ENCODE peak calls at places on chromosomes 12 and 14, in six cellular contexts. One of them, this sample, is unnamed.

GRCh38 chr12:56221233-56221756 is 427 bp downstream of the RNF41 start:
- DNase-seq in suprapubic skin: peak; percentile 86
- DNase-seq in tibial nerve: peak; percentile 37
- DNase-seq in adipocyte: peak; percentile 94
- DNase-seq in esophagus squamous epithelium: no peak
- DNase-seq in fibroblast of lung: peak; percentile 76
- DNase-seq in this sample: peak; percentile 87

GRCh38 chr12:47725893-47726292 is 603 bp upstream of the ENDOU start:
- DNase-seq in suprapubic skin: no peak
- DNase-seq in tibial nerve: no peak
- DNase-seq in adipocyte: peak; percentile 89
- DNase-seq in esophagus squamous epithelium: no peak
- DNase-seq in fibroblast of lung: peak; percentile 79
- DNase-seq in this sample: no peak

GRCh38 chr12:88546851-88547250 is 33.4 kb downstream of the KITLG start:
- DNase-seq in suprapubic skin: no peak
- DNase-seq in tibial nerve: no peak
- DNase-seq in adipocyte: peak; percentile 80
- DNase-seq in esophagus squamous epithelium: no peak
- DNase-seq in fibroblast of lung: peak; percentile 72
- DNase-seq in this sample: no peak

GRCh38 chr14:37179896-37180502 is 7.6 kb upstream of the SLC25A21 start:
- DNase-seq in suprapubic skin: no peak
- DNase-seq in tibial nerve: no peak
- DNase-seq in adipocyte: no peak
- DNase-seq in esophagus squamous epithelium: no peak
- DNase-seq in fibroblast of lung: no peak
- DNase-seq in this sample: no peak

GRCh38 chr12:14403711-14404164 is 38.3 kb downstream of the ATF7IP start:
- DNase-seq in suprapubic skin: no peak
- DNase-seq in tibial nerve: no peak
- DNase-seq in adipocyte: peak; percentile 91
- DNase-seq in esophagus squamous epithelium: no peak
- DNase-seq in fibroblast of lung: peak; percentile 92
- DNase-seq in this sample: no peak

GRCh38 chr12:67220065-67220464 is 49.1 kb upstream of the CAND1 start:
- DNase-seq in suprapubic skin: no peak
- DNase-seq in tibial nerve: no peak
- DNase-seq in adipocyte: peak; percentile 4
- DNase-seq in esophagus squamous epithelium: no peak
- DNase-seq in fibroblast of lung: no peak
- DNase-seq in this sample: peak; percentile 39

GRCh38 chr14:30243157-30243556 is 315.5 kb upstream of the PRKD1 start:
- DNase-seq in suprapubic skin: no peak
- DNase-seq in tibial nerve: no peak
- DNase-seq in adipocyte: no peak
- DNase-seq in esophagus squamous epithelium: no peak
- DNase-seq in fibroblast of lung: no peak
- DNase-seq in this sample: no peak

GRCh38 chr14:75446447-75446846 is 18.6 kb downstream of the JDP2 start:
- DNase-seq in suprapubic skin: no peak
- DNase-seq in tibial nerve: no peak
- DNase-seq in adipocyte: no peak
- DNase-seq in esophagus squamous epithelium: no peak
- DNase-seq in fibroblast of lung: no peak
- DNase-seq in this sample: no peak

GRCh38 chr14:69873877-69874780 is 5.1 kb upstream of the SMOC1 start:
- DNase-seq in suprapubic skin: no peak
- DNase-seq in tibial nerve: no peak
- DNase-seq in adipocyte: peak; percentile 3
- DNase-seq in esophagus squamous epithelium: no peak
- DNase-seq in fibroblast of lung: no peak
- DNase-seq in this sample: no peak

GRCh38 chr14:46717211-46717610 is 65.6 kb upstream of the RPL10L start:
- DNase-seq in suprapubic skin: no peak
- DNase-seq in tibial nerve: no peak
- DNase-seq in adipocyte: no peak
- DNase-seq in esophagus squamous epithelium: no peak
- DNase-seq in fibroblast of lung: no peak
- DNase-seq in this sample: peak; percentile 16

GRCh38 chr14:22630486-22630885 is 13.7 kb downstream of the OR6J1 start:
- DNase-seq in suprapubic skin: no peak
- DNase-seq in tibial nerve: no peak
- DNase-seq in adipocyte: no peak
- DNase-seq in esophagus squamous epithelium: no peak
- DNase-seq in fibroblast of lung: peak; percentile 92
- DNase-seq in this sample: no peak

GRCh38 chr12:25397001-25397400 is 146.3 kb upstream of the KRAS start:
- DNase-seq in suprapubic skin: no peak
- DNase-seq in tibial nerve: no peak
- DNase-seq in adipocyte: no peak
- DNase-seq in esophagus squamous epithelium: no peak
- DNase-seq in fibroblast of lung: no peak
- DNase-seq in this sample: peak; percentile 29

GRCh38 chr12:18422849-18423248 is 161.5 kb downstream of the PIK3C2G start:
- DNase-seq in suprapubic skin: no peak
- DNase-seq in tibial nerve: no peak
- DNase-seq in adipocyte: no peak
- DNase-seq in esophagus squamous epithelium: no peak
- DNase-seq in fibroblast of lung: no peak
- DNase-seq in this sample: no peak

GRCh38 chr12:121278450-121279375 is 17.8 kb downstream of the CAMKK2 start:
- DNase-seq in suprapubic skin: no peak
- DNase-seq in tibial nerve: peak; percentile 18
- DNase-seq in adipocyte: no peak
- DNase-seq in esophagus squamous epithelium: no peak
- DNase-seq in fibroblast of lung: peak; percentile 56
- DNase-seq in this sample: no peak

GRCh38 chr14:56555921-56556570 is 23.6 kb upstream of the TMEM260 start:
- DNase-seq in suprapubic skin: no peak
- DNase-seq in tibial nerve: no peak
- DNase-seq in adipocyte: peak; percentile 64
- DNase-seq in esophagus squamous epithelium: no peak
- DNase-seq in fibroblast of lung: peak; percentile 68
- DNase-seq in this sample: peak; percentile 89

GRCh38 chr14:58777541-58777979 is 139.8 kb downstream of the DACT1 start:
- DNase-seq in suprapubic skin: no peak
- DNase-seq in tibial nerve: no peak
- DNase-seq in adipocyte: no peak
- DNase-seq in esophagus squamous epithelium: no peak
- DNase-seq in fibroblast of lung: peak; percentile 68
- DNase-seq in this sample: no peak

GRCh38 chr12:112496493-112496892 is 77.7 kb downstream of the PTPN11 start:
- DNase-seq in suprapubic skin: no peak
- DNase-seq in tibial nerve: no peak
- DNase-seq in adipocyte: no peak
- DNase-seq in esophagus squamous epithelium: no peak
- DNase-seq in fibroblast of lung: no peak
- DNase-seq in this sample: no peak

GRCh38 chr14:42222924-42223471 is 616.3 kb downstream of the LRFN5 start:
- DNase-seq in suprapubic skin: no peak
- DNase-seq in tibial nerve: peak; percentile 25
- DNase-seq in adipocyte: peak; percentile 84
- DNase-seq in esophagus squamous epithelium: no peak
- DNase-seq in fibroblast of lung: peak; percentile 90
- DNase-seq in this sample: no peak

GRCh38 chr12:75099215-75099614 is 110.4 kb downstream of the KCNC2 start:
- DNase-seq in suprapubic skin: no peak
- DNase-seq in tibial nerve: no peak
- DNase-seq in adipocyte: no peak
- DNase-seq in esophagus squamous epithelium: no peak
- DNase-seq in fibroblast of lung: no peak
- DNase-seq in this sample: no peak

GRCh38 chr12:5155866-5156265 is 112.2 kb downstream of the KCNA5 start:
- DNase-seq in suprapubic skin: no peak
- DNase-seq in tibial nerve: no peak
- DNase-seq in adipocyte: no peak
- DNase-seq in esophagus squamous epithelium: no peak
- DNase-seq in fibroblast of lung: no peak
- DNase-seq in this sample: no peak

GRCh38 chr12:102946042-102946441 is 11.4 kb upstream of the ASCL1 start:
- DNase-seq in suprapubic skin: no peak
- DNase-seq in tibial nerve: no peak
- DNase-seq in adipocyte: no peak
- DNase-seq in esophagus squamous epithelium: no peak
- DNase-seq in fibroblast of lung: no peak
- DNase-seq in this sample: no peak

GRCh38 chr14:60656755-60657608 is 7.7 kb upstream of the SIX1 start:
- DNase-seq in suprapubic skin: peak; percentile 60
- DNase-seq in tibial nerve: no peak
- DNase-seq in adipocyte: peak; percentile 86
- DNase-seq in esophagus squamous epithelium: no peak
- DNase-seq in fibroblast of lung: peak; percentile 87
- DNase-seq in this sample: peak; percentile 82

GRCh38 chr14:73776194-73776537 is 62.0 kb upstream of the PNMA1 start:
- DNase-seq in suprapubic skin: no peak
- DNase-seq in tibial nerve: no peak
- DNase-seq in adipocyte: peak; percentile 51
- DNase-seq in esophagus squamous epithelium: no peak
- DNase-seq in fibroblast of lung: no peak
- DNase-seq in this sample: no peak

GRCh38 chr14:105290598-105291356 is 10.0 kb downstream of the BRF1 start:
- DNase-seq in suprapubic skin: no peak
- DNase-seq in tibial nerve: no peak
- DNase-seq in adipocyte: peak; percentile 25
- DNase-seq in esophagus squamous epithelium: no peak
- DNase-seq in fibroblast of lung: no peak
- DNase-seq in this sample: no peak

GRCh38 chr12:107349008-107349747 is 255.8 kb upstream of the CRY1 start:
- DNase-seq in suprapubic skin: peak; percentile 65
- DNase-seq in tibial nerve: peak; percentile 33
- DNase-seq in adipocyte: peak; percentile 44
- DNase-seq in esophagus squamous epithelium: no peak
- DNase-seq in fibroblast of lung: peak; percentile 35
- DNase-seq in this sample: peak; percentile 89

GRCh38 chr14:73943083-73943482 is 6.8 kb downstream of the FAM161B start:
- DNase-seq in suprapubic skin: no peak
- DNase-seq in tibial nerve: peak; percentile 64
- DNase-seq in adipocyte: peak; percentile 90
- DNase-seq in esophagus squamous epithelium: no peak
- DNase-seq in fibroblast of lung: peak; percentile 79
- DNase-seq in this sample: no peak

GRCh38 chr12:69015831-69016230 is 82.9 kb upstream of the CPM start:
- DNase-seq in suprapubic skin: no peak
- DNase-seq in tibial nerve: no peak
- DNase-seq in adipocyte: no peak
- DNase-seq in esophagus squamous epithelium: no peak
- DNase-seq in fibroblast of lung: no peak
- DNase-seq in this sample: no peak

GRCh38 chr12:131153016-131153415 is 199.3 kb downstream of the ADGRD1 start:
- DNase-seq in suprapubic skin: no peak
- DNase-seq in tibial nerve: no peak
- DNase-seq in adipocyte: no peak
- DNase-seq in esophagus squamous epithelium: no peak
- DNase-seq in fibroblast of lung: no peak
- DNase-seq in this sample: no peak

GRCh38 chr12:40248585-40249297 is 23.9 kb downstream of the LRRK2 start:
- DNase-seq in suprapubic skin: no peak
- DNase-seq in tibial nerve: no peak
- DNase-seq in adipocyte: no peak
- DNase-seq in esophagus squamous epithelium: no peak
- DNase-seq in fibroblast of lung: no peak
- DNase-seq in this sample: no peak

GRCh38 chr14:81268016-81268416 is 47.3 kb upstream of the GTF2A1 start:
- DNase-seq in suprapubic skin: no peak
- DNase-seq in tibial nerve: no peak
- DNase-seq in adipocyte: no peak
- DNase-seq in esophagus squamous epithelium: no peak
- DNase-seq in fibroblast of lung: no peak
- DNase-seq in this sample: peak; percentile 93

GRCh38 chr12:50933459-50934124 is 18.8 kb upstream of the HIGD1C start:
- DNase-seq in suprapubic skin: no peak
- DNase-seq in tibial nerve: no peak
- DNase-seq in adipocyte: no peak
- DNase-seq in esophagus squamous epithelium: no peak
- DNase-seq in fibroblast of lung: peak; percentile 28
- DNase-seq in this sample: peak; percentile 72

GRCh38 chr14:72619071-72619710 is 274.7 kb downstream of the DPF3 start:
- DNase-seq in suprapubic skin: no peak
- DNase-seq in tibial nerve: no peak
- DNase-seq in adipocyte: no peak
- DNase-seq in esophagus squamous epithelium: no peak
- DNase-seq in fibroblast of lung: no peak
- DNase-seq in this sample: no peak
- H3K27me3 ChIP-seq in suprapubic skin: no peaks in the 10 kb centered on the region
- H3K27me3 ChIP-seq in tibial nerve: no peaks in the 10 kb centered on the region
- H3K27me3 ChIP-seq in adipocyte: no peaks in the 10 kb centered on the region
- H3K27me3 ChIP-seq in esophagus squamous epithelium: no peaks in the 10 kb centered on the region
- H3K27me3 ChIP-seq in fibroblast of lung: no peaks in the 10 kb centered on the region
- H3K27me3 ChIP-seq in this sample: no peaks in the 10 kb centered on the region

DNA sequence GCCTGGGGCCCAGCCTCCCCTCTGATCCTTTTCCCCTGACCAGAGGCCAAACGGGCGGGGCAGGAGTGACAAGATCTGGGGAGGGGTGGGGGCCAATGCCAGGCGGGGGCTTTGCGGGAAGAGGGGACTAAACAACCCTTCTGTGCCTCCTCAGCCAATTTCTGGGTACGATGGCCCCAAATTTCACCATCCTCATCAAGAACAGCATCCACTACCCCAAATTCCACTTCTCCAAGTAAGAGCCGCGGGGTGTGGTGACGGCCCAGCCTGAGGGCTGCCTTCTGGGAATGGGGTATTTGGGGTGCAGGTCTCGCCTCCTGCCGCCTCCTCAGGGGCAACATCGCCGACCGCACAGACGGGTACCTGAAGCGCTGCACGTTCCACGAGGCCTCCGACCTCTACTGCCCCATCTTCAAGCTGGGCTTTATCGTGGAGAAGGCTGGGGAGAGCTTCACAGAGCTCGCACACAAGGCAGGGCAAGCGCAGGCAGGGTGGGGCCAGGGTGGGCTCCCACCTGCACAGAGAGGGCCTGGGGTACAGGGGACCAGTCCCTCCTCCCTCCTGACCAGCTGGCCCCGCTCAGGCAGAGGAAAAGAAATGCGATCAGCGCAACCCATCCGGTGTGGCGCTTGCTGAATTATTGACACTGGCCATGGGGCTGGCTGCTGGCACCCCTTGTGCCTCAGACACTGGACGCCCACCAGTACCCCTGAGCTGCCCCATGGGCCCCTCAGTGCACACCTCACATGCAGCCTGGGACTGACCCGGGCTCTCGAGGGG is 1.7 kb downstream of the P2RX2 start:
- DNase-seq in suprapubic skin: no peak
- DNase-seq in tibial nerve: no peak
- DNase-seq in adipocyte: no peak
- DNase-seq in esophagus squamous epithelium: no peak
- DNase-seq in fibroblast of lung: no peak
- DNase-seq in this sample: no peak
- H3K27me3 ChIP-seq in suprapubic skin: peaks cover 56% of the 10 kb centered on the region
- H3K27me3 ChIP-seq in tibial nerve: peaks cover 46% of the 10 kb centered on the region
- H3K27me3 ChIP-seq in adipocyte: peaks cover 44% of the 10 kb centered on the region
- H3K27me3 ChIP-seq in esophagus squamous epithelium: peaks cover 4% of the 10 kb centered on the region
- H3K27me3 ChIP-seq in fibroblast of lung: peaks cover 35% of the 10 kb centered on the region
- H3K27me3 ChIP-seq in this sample: peaks cover 10% of the 10 kb centered on the region

GRCh38 chr12:6852651-6853354 is 853 bp downstream of the USP5 start:
- DNase-seq in suprapubic skin: no peak
- DNase-seq in tibial nerve: no peak
- DNase-seq in adipocyte: peak; percentile 83
- DNase-seq in esophagus squamous epithelium: no peak
- DNase-seq in fibroblast of lung: peak; percentile 82
- DNase-seq in this sample: peak; percentile 86
- H3K27me3 ChIP-seq in suprapubic skin: no peaks in the 10 kb centered on the region
- H3K27me3 ChIP-seq in tibial nerve: no peaks in the 10 kb centered on the region
- H3K27me3 ChIP-seq in adipocyte: no peaks in the 10 kb centered on the region
- H3K27me3 ChIP-seq in esophagus squamous epithelium: no peaks in the 10 kb centered on the region
- H3K27me3 ChIP-seq in fibroblast of lung: no peaks in the 10 kb centered on the region
- H3K27me3 ChIP-seq in this sample: no peaks in the 10 kb centered on the region

GRCh38 chr12:132410296-132410625 is 79.7 kb upstream of the FBRSL1 start:
- DNase-seq in suprapubic skin: no peak
- DNase-seq in tibial nerve: no peak
- DNase-seq in adipocyte: no peak
- DNase-seq in esophagus squamous epithelium: no peak
- DNase-seq in fibroblast of lung: no peak
- DNase-seq in this sample: no peak
- H3K27me3 ChIP-seq in suprapubic skin: peaks cover 69% of the 10 kb centered on the region
- H3K27me3 ChIP-seq in tibial nerve: peaks cover 60% of the 10 kb centered on the region
- H3K27me3 ChIP-seq in adipocyte: peaks cover 25% of the 10 kb centered on the region
- H3K27me3 ChIP-seq in esophagus squamous epithelium: no peaks in the 10 kb centered on the region
- H3K27me3 ChIP-seq in fibroblast of lung: no peaks in the 10 kb centered on the region
- H3K27me3 ChIP-seq in this sample: no peaks in the 10 kb centered on the region

This sample was measured in mesendoderm.